ENCODE peak calls at places on chromosomes 12 and 14, in five cellular contexts. O, S, L, U and P are unnamed samples. For H3K36me3, the result is how much of the 10 kb centered on the place peaks cover.

GRCh38 chr12:570949-571794 is 92.1 kb downstream of the NINJ2 start:
- DNase-seq in L (peak), S (peak), U (peak), O (no peak), P (peak)

GRCh38 chr12:13947237-13947945 is 34.0 kb downstream of the GRIN2B start:
- DNase-seq in S (no peak), O (no peak), L (no peak), U (no peak), P (no peak)

GRCh38 chr14:94998702-94999101 is 158.6 kb downstream of the DICER1 start:
- DNase-seq in S (no peak), O (no peak), U (no peak), L (no peak), P (peak)

GRCh38 chr12:52521581-52522266 is 1.5 kb upstream of the KRT5 start:
- DNase-seq in S (peak), U (peak), L (no peak), O (no peak), P (no peak)

GRCh38 chr14:61841145-61841544 is 78.9 kb downstream of the SNAPC1 start:
- DNase-seq in S (peak), L (no peak), O (no peak), U (no peak), P (no peak)

GRCh38 chr12:87464565-87464964 is 564.6 kb downstream of the C12orf50 start:
- DNase-seq in S (no peak), L (no peak), U (no peak), O (no peak), P (no peak)

GRCh38 chr12:107488666-107489065 is 196.9 kb upstream of the PWP1 start:
- DNase-seq in U (peak), O (no peak), S (no peak), L (no peak), P (no peak)

GRCh38 chr14:53943751-53944083 is 12.9 kb downstream of the BMP4 start:
- DNase-seq in O (no peak), U (no peak), S (no peak), L (no peak), P (no peak)

GRCh38 chr14:95044463-95045254 is 112.7 kb downstream of the DICER1 start:
- DNase-seq in U (no peak), O (no peak), S (no peak), L (peak), P (no peak)

GRCh38 chr12:132454949-132455418 is 35.0 kb upstream of the FBRSL1 start:
- DNase-seq in O (no peak), S (no peak), L (no peak), U (no peak), P (no peak)

GRCh38 chr12:65022960-65023359 is 98.1 kb downstream of the WIF1 start:
- DNase-seq in O (no peak), L (no peak), U (no peak), S (no peak), P (peak)

GRCh38 chr12:103877934-103878510 is 37.0 kb upstream of the NT5DC3 start:
- DNase-seq in L (peak), S (peak), U (peak), O (peak), P (peak)

DNA sequence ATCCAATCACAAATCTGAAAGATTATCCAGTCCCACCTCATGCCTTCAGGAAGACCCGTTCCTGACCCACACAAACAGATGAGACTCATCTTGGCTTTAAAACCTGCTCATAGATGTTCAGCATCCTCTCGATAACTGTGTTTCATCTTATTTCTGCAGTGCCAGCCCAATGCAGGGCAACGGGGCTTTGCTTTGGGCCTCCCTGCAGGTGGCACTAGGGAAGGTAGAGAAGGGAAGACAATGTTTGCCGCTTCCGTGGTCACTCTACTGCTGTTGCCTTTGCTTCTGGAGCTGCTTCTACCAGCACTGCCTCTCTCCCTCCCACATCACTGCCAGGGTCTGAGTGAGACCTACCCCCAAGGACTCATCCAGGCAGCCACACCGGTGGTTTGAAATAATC is 2.9 kb upstream of the GPX2 start:
- DNase-seq in U (no peak), L (no peak), O (no peak), S (no peak), P (no peak)
- H3K36me3 ChIP-seq in U (under half), L (under half), O (under half), S (under half), P (under half)

DNA sequence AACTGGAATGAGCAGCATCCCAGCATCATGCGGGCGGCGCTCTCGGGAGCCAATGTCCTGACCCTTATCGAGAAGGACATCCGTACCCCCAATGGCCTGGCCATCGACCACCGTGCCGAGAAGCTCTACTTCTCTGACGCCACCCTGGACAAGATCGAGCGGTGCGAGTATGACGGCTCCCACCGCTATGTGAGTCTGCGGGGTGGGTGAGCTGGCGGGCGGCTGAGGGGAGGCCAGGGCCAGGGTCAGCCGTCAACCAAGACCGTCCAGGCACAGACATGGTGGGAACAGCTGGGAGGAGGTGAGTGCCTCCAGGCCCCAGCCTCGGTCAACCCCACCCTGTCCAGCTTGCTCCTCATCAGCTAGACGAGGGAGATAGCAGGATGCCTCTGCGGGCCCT is 25.8 kb upstream of the NXPH4 start:
- DNase-seq in O (no peak), U (no peak), L (no peak), S (no peak), P (no peak)
- H3K36me3 ChIP-seq in O (under half), U (under half), L (half or more), S (half or more), P (under half)

GRCh38 chr12:44716681-44717080 is 159.4 kb downstream of the NELL2 start:
- DNase-seq in L (no peak), U (no peak), O (no peak), S (no peak), P (no peak)

GRCh38 chr12:44720265-44720664 is 155.8 kb downstream of the NELL2 start:
- DNase-seq in S (no peak), L (no peak), O (no peak), U (no peak), P (no peak)

DNA sequence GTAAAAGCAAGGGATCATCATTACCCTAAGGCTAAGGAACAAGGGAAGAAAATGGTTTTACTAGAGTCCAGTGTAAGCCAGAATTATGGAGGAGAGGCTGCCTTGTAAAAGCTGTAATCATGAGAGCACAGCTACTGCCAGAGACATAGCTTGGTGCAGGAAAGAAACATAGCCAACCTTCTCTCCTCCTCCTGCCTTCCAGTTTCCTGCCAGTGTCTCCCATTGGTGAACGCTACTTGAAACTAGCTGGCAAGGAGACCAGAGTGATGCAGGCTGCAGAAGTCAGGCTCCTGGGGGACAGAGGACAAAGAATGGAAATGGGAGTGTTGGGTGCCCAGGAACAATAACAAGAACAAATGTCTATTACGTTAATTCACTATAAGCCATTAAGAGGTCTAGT is 158.5 kb downstream of the NELL2 start:
- DNase-seq in O (no peak), S (no peak), L (no peak), U (no peak), P (no peak)
- H3K36me3 ChIP-seq in O (under half), S (under half), L (under half), U (under half), P (under half)

GRCh38 chr12:50677858-50678257 is 86.0 kb upstream of the ATF1 start:
- DNase-seq in L (no peak), U (peak), S (peak), O (no peak), P (no peak)
- H3K36me3 ChIP-seq in L (under half), U (under half), S (half or more), O (half or more), P (under half)